ENCODE peak calls at places on chromosomes 7 and 10, in five cellular contexts. G, W, J, S and P are unnamed samples. For H3K27me3, the result is how much of the 10 kb centered on the place peaks cover.

GRCh38 chr7:2567663-2568238 is 9.0 kb downstream of the IQCE start:
- DNase-seq in J (no peak), G (peak), S (no peak), W (no peak), P (peak)

GRCh38 chr7:95396136-95397032 is at the start of gene PON3:
- DNase-seq in S (no peak), W (no peak), J (peak), G (no peak), P (peak)

GRCh38 chr7:131159961-131160361 is 167.7 kb upstream of the MKLN1 start:
- DNase-seq in S (peak), G (no peak), J (no peak), W (no peak), P (no peak)

GRCh38 chr7:135923700-135924261 is 53.4 kb downstream of the MTPN start:
- DNase-seq in G (no peak), J (no peak), S (peak), W (no peak), P (peak)

GRCh38 chr10:50582766-50583762 is 40.7 kb downstream of the SGMS1 start:
- DNase-seq in W (no peak), J (no peak), S (peak), G (no peak), P (peak)

GRCh38 chr7:24283900-24284698 is at the start of gene NPY:
- DNase-seq in J (no peak), G (no peak), W (no peak), S (no peak), P (no peak)

GRCh38 chr7:82723411-82723810 is 279.8 kb upstream of the CACNA2D1 start:
- DNase-seq in S (peak), W (no peak), J (no peak), G (no peak), P (no peak)

GRCh38 chr10:30215631-30216030 is 133.4 kb downstream of the MTPAP start:
- DNase-seq in S (no peak), G (no peak), W (no peak), J (no peak), P (peak)

GRCh38 chr10:35194906-35195305 is 68.3 kb downstream of the CREM start:
- DNase-seq in W (no peak), S (peak), J (peak), G (peak), P (peak)

GRCh38 chr10:124530215-124530665 is 68.6 kb downstream of the LHPP start:
- DNase-seq in J (peak), W (peak), S (peak), G (peak), P (peak)

GRCh38 chr10:127906548-127907377 is at the start of gene PTPRE:
- DNase-seq in S (peak), W (no peak), J (peak), G (peak), P (peak)

GRCh38 chr7:33632322-33632721 is 273.0 kb upstream of the BMPER start:
- DNase-seq in S (no peak), J (no peak), W (no peak), G (no peak), P (no peak)

GRCh38 chr7:151312831-151313809 is 28.5 kb upstream of the NUB1 start:
- DNase-seq in W (no peak), S (no peak), G (no peak), J (no peak), P (no peak)

GRCh38 chr10:116271593-116272496 is 1.2 kb downstream of the GFRA1 start:
- DNase-seq in G (peak), S (no peak), W (no peak), J (no peak), P (no peak)

GRCh38 chr7:137331378-137331777 is 12.2 kb downstream of the PTN start:
- DNase-seq in S (peak), J (no peak), G (no peak), W (no peak), P (no peak)

DNA sequence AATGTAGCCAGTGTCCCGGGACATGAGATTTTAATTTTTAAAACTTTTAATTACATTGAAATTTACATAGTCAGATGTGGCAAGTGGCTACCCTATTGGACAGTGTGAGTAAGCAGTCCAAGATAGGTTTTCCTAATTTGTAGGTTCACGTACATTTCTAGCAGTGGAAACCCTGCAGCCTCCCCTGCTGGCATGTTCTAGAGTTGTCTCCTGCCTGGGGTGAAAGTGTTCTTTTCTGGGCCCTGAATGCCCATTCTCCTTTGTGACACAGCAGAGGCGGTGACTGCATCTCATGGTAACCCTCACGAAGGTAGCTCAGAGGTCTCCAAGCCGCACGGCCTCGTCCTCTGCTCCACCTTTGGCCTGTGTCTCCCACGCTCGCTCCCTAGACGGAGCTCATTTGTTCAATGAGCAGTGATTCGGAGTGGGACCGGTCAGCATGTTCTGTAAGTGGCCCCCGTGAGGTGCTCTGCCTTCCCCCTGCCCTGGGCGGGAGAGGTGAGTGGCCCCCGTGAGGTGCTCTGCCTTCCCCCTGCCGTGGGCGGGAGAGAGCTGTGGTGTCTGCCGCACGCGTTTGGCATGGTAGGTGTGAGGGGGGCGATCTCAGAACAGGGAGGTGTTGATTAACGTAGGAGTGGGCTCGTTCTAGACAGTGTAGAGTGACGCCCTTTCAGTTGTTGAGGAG is 18.0 kb downstream of the WDR37 start:
- DNase-seq in G (no peak), J (peak), W (no peak), S (no peak), P (no peak)
- H3K27me3 ChIP-seq in G (under half), J (under half), W (under half), S (under half), P (under half)

GRCh38 chr7:75813084-75813483 is 522 bp downstream of the CCL24 start:
- DNase-seq in J (no peak), G (no peak), S (no peak), W (no peak), P (no peak)

GRCh38 chr7:75814407-75814947 is 871 bp upstream of the CCL24 start:
- DNase-seq in W (no peak), S (no peak), G (no peak), J (no peak), P (no peak)

GRCh38 chr7:75815381-75816046 is 1.9 kb upstream of the CCL24 start:
- DNase-seq in W (no peak), J (no peak), S (no peak), G (no peak), P (no peak)

GRCh38 chr7:75811894-75812678 is 1.5 kb downstream of the CCL24 start:
- DNase-seq in W (no peak), G (no peak), J (no peak), S (no peak), P (no peak)

DNA sequence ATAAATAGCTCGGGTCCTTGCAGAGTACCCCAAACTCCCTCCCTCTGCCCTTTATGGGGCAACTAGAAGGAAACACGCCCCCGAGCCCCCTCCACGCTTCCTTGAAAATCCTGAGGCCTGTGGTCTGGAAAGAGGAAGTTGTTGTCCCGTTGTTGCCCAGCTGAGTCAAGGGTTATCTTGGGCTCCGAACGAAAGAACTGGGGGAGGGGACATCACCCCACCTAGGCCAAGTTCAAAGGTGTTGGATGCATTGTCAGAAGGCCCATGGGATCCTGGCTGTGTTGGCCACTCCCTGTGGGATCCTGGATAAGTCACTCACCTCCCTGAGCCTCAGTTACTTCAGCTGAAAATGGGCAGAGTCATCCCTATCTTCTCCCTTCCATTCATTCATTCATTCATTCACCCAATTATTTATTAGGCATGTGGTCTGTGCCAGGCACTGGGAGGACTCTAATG is at the start of gene CCL24:
- DNase-seq in J (no peak), W (no peak), G (no peak), S (no peak), P (no peak)
- H3K27me3 ChIP-seq in J (under half), W (under half), G (under half), S (under half), P (under half)

GRCh38 chr7:134613623-134614347 is 32.9 kb upstream of the BPGM start:
- DNase-seq in G (no peak), W (no peak), S (peak), J (no peak), P (peak)

GRCh38 chr7:134616611-134617010 is 30.0 kb upstream of the BPGM start:
- DNase-seq in G (no peak), S (no peak), J (no peak), W (no peak), P (no peak)

GRCh38 chr7:134611611-134612151 is 35.0 kb upstream of the BPGM start:
- DNase-seq in S (no peak), J (no peak), W (no peak), G (no peak), P (no peak)

GRCh38 chr7:134605978-134606923 is 40.4 kb upstream of the BPGM start:
- DNase-seq in J (peak), W (no peak), S (peak), G (peak), P (peak)

DNA sequence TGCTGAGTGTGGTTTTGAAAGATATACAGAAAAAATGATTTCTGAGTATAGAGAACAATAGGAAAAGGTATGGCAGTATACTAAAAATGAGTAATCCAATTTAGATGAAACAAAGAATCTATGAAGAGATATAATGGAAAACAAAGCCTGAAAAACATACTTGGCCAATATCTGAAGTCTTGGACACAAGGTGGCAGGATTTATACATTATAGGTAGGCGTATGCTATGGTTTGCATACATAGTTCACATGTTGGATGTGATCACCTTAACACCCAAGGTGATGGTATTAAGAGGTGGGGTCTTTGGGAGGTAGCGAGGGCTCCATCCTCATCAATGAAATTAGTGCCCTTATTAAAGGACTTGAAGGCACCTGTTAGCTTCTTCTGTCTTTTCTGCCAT is 34.5 kb upstream of the BPGM start:
- DNase-seq in J (no peak), W (no peak), G (no peak), S (peak), P (peak)
- H3K27me3 ChIP-seq in J (under half), W (under half), G (under half), S (under half), P (under half)

DNA sequence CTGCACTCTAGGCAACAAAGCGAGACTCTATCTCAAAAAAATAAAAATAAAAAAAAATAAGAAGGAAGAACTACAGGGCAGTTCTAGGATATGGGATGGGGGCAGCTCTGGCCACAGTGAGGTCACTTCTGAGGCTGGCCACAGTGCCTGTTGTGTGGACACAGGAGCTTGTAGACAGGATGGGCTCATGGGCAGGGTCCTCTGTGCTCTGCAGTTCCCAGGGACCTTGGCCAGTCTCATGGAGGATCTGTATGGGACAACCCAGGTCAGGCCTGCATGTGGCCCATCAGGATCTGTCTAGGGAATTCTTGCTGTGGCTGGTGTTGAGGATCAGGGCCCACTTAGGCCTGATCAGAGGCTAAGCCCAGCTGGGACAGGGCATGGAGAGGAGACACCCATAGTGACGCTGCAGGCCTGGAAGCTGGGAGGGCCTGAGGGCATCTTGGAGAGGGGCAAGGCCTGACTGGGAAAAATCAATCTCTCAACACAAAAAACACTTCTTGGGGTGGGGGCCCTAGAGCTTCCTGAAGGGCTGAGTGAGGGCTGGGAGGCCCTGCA is 19.4 kb upstream of the PAX2 start:
- DNase-seq in W (no peak), S (no peak), J (no peak), G (no peak), P (no peak)
- H3K27me3 ChIP-seq in W (under half), S (under half), J (under half), G (half or more), P (half or more)

GRCh38 chr10:115094605-115095004 is 1.4 kb downstream of the ATRNL1 start:
- DNase-seq in G (no peak), W (no peak), J (no peak), S (no peak), P (no peak)

GRCh38 chr10:115092555-115093285 is 445 bp upstream of the ATRNL1 start:
- DNase-seq in W (no peak), J (peak), G (peak), S (no peak), P (peak)

GRCh38 chr10:115093776-115094361 is 704 bp downstream of the ATRNL1 start:
- DNase-seq in W (no peak), G (peak), S (no peak), J (no peak), P (no peak)

GRCh38 chr10:115093286-115093775 is at the start of gene ATRNL1:
- DNase-seq in S (no peak), G (peak), W (no peak), J (no peak), P (no peak)

DNA sequence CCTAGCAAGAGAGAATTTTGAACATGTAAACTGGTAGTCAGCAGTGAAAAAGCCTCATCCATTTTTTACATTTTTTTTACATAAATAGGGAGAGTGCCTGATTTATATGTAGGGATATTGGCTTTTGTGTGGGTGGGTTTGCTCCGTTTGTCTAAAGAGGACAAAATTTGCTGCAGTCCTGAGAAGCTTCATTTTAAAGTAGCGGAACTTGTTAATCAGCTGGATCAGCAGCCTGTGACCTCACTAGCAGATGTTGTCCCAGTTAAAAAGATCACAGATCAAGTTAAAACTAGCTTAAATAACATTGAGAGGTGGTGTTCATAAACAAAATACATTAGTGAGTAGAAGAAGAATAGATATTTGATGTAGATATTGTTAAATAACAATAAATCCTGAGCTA is 2.6 kb downstream of the ATRNL1 start:
- DNase-seq in J (no peak), W (no peak), G (no peak), S (no peak), P (no peak)
- H3K27me3 ChIP-seq in J (under half), W (under half), G (under half), S (half or more), P (under half)

GRCh38 chr7:155454183-155455112 is 3.5 kb upstream of the EN2 start:
- DNase-seq in G (no peak), J (no peak), S (no peak), W (no peak), P (no peak)

GRCh38 chr7:155455776-155456516 is 2.0 kb upstream of the EN2 start:
- DNase-seq in W (no peak), S (no peak), J (no peak), G (no peak), P (no peak)

GRCh38 chr7:155456517-155456771 is 1.5 kb upstream of the EN2 start:
- DNase-seq in J (no peak), W (no peak), S (no peak), G (no peak), P (no peak)

GRCh38 chr7:155453296-155454182 is 4.4 kb upstream of the EN2 start:
- DNase-seq in S (no peak), J (no peak), G (no peak), W (no peak), P (no peak)

DNA sequence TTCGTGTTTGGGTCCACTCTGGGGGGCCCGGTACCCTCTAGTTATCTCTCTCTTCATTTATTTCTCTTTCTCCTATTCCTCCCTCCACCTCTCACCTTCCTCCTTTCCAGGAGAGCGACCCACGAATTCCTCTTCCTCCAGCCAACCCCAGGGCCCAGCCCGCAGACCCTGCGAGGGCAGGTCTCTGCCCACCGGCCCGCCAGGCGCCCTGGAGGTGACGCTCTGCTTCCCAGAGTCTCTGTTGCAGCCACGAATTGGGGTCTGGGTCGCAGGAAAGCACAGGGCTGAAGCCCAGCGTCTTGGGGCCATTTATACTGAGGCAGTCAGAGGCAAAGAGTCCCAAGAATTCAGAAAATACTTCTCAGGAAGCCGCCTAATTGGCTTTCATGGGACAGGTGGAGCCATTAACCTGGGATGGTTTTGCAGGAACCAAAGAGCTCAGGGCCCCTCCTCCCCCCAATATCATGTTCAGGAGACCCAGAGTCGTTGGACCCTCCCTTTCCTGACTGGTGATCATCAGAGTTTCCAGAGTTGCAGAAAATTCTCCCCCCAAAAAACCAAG is 2.7 kb upstream of the EN2 start:
- DNase-seq in G (no peak), J (no peak), W (no peak), S (no peak), P (no peak)
- H3K27me3 ChIP-seq in G (half or more), J (under half), W (under half), S (half or more), P (half or more)

DNA sequence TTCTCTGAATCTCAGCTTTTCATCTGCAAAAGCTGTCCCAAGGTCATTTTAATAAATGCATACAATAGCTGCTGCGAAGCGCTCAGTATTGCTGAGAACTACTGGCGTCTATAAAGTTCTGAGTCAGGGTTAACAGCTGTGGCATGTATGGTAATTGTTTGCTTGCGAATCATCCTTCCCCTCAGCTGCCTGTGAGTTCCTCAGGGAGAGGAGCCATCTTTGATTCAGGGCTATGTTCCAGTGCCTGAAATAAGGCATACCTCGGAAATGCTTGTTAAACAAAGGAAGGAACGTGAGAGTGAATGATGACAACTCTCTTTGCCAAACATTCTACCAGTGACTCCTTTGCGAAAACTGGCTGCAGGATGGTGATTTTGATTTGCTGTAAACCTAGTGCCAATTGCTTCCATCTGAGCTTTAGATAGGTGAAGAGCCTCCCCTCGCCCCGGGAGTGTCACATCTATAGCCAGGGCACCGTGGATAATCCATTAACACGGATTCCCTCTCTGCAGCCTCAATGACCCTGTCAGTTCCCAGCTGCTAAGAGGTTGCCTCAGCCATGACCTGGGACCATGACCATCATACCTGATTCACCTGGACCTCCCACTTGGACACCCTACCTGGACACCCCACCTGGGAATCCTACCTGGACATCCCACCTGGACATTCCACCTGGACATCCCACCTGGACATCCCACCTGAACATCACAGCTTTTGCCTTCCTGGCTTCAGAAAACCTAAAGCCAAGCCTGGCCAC is 39.6 kb downstream of the GPRIN2 start:
- DNase-seq in W (no peak), S (peak), J (no peak), G (peak), P (peak)
- H3K27me3 ChIP-seq in W (under half), S (under half), J (under half), G (under half), P (under half)